ENCODE peak calls at places on chromosomes 5 and 9, in nine cellular contexts. D is lung, B is nephron progenitor cell, O is GM13977, Z is right atrium auricular region, L is HuH-7.5, C is GM12865, V is H9, E is GM04504. S is an unnamed sample.

GRCh38 chr9:108212179-108212578 is 643.6 kb downstream of the ACTL7B start:
- DNase-seq in E (no peak), V (no peak), O (no peak), Z (no peak), D (no peak), B (no peak), L (no peak), C (no peak), S (no peak)

GRCh38 chr5:66689522-66690220 is 93.5 kb downstream of the MAST4 start:
- DNase-seq in D (no peak), V (no peak), Z (no peak), C (no peak), L (no peak), B (no peak), O (no peak), E (no peak), S (no peak)

GRCh38 chr5:146751054-146751453 is 127.5 kb downstream of the PPP2R2B start:
- DNase-seq in B (no peak), L (no peak), V (no peak), C (no peak), O (no peak), Z (no peak), D (no peak), E (no peak), S (no peak)

GRCh38 chr5:134543820-134544692 is 18.6 kb downstream of the JADE2 start:
- DNase-seq in O (peak; percentile 68), V (no peak), L (no peak), C (peak; percentile 85), Z (no peak), B (no peak), E (no peak), D (no peak), S (no peak)

GRCh38 chr9:121447341-121447834 is 52.3 kb downstream of the GGTA1 start:
- DNase-seq in D (no peak), L (no peak), C (no peak), B (no peak), O (no peak), E (peak; percentile 56), V (no peak), Z (no peak), S (no peak)

GRCh38 chr5:73694089-73694488 is 68.1 kb downstream of the ARHGEF28 start:
- DNase-seq in B (no peak), E (no peak), V (no peak), O (peak; percentile 18), D (no peak), C (peak; percentile 86), Z (no peak), L (no peak), S (no peak)

GRCh38 chr5:39373797-39374196 is 9.5 kb upstream of the C9 start:
- DNase-seq in Z (no peak), D (no peak), B (no peak), O (no peak), C (no peak), E (no peak), V (no peak), L (no peak), S (no peak)

GRCh38 chr5:73856972-73857371 is 231.0 kb downstream of the ARHGEF28 start:
- DNase-seq in Z (no peak), D (no peak), V (no peak), L (no peak), B (no peak), E (no peak), C (no peak), O (no peak), S (no peak)

GRCh38 chr9:111621895-111622480 is 9.1 kb upstream of the DNAJC25 start:
- DNase-seq in B (no peak), C (peak; percentile 42), E (peak; percentile 20), D (no peak), L (peak; percentile 52), O (peak; percentile 60), Z (no peak), V (no peak), S (peak; percentile 61)

GRCh38 chr5:173327948-173328895 is at the start of gene STC2:
- DNase-seq in L (peak; percentile 99), Z (peak; percentile 83), B (peak; percentile 92), V (peak; percentile 98), O (peak; percentile 92), D (no peak), C (peak; percentile 90), E (peak; percentile 90), S (peak; percentile 97)

GRCh38 chr9:20808002-20808401 is 123.9 kb downstream of the FOCAD start:
- DNase-seq in B (no peak), L (no peak), D (no peak), C (peak; percentile 21), Z (no peak), O (no peak), V (no peak), E (no peak), S (no peak)